ENCODE peak calls at places on chromosomes 3 and 15, in ten cellular contexts. G, E, M, J, Y, L, F, Z, I and A are unnamed samples.

GRCh38 chr15:92631721-92632120 is 23.9 kb downstream of the FAM174B start:
- DNase-seq in G (no peak), E (no peak), M (no peak), J (no peak), Y (no peak), L (no peak), F (no peak), Z (no peak), I (no peak), A (no peak)

GRCh38 chr3:74651239-74651638 is 36.8 kb upstream of the CNTN3 start:
- DNase-seq in G (no peak), E (no peak), M (no peak), J (no peak), Y (no peak), L (no peak), F (no peak), Z (no peak), I (no peak), A (no peak)

GRCh38 chr3:150495149-150495548 is 51.1 kb downstream of the SERP1 start:
- DNase-seq in G (no peak), E (no peak), M (no peak), J (no peak), Y (no peak), L (no peak), F (no peak), Z (no peak), I (no peak), A (no peak)

GRCh38 chr3:8303466-8303865 is 198.2 kb upstream of the LMCD1 start:
- DNase-seq in G (no peak), E (peak), M (no peak), J (no peak), Y (no peak), L (no peak), F (no peak), Z (no peak), I (peak), A (no peak)

GRCh38 chr3:153094386-153094785 is 67.6 kb upstream of the RAP2B start:
- DNase-seq in G (no peak), E (no peak), M (no peak), J (no peak), Y (no peak), L (no peak), F (no peak), Z (no peak), I (no peak), A (no peak)

GRCh38 chr3:181912384-181912783 is 200.7 kb downstream of the SOX2 start:
- DNase-seq in G (no peak), E (no peak), M (no peak), J (no peak), Y (no peak), L (no peak), F (no peak), Z (no peak), I (no peak), A (no peak)

GRCh38 chr3:171044828-171045793 is 18.6 kb upstream of the SLC2A2 start:
- DNase-seq in G (no peak), E (peak), M (no peak), J (peak), Y (no peak), L (no peak), F (no peak), Z (no peak), I (peak), A (no peak)

GRCh38 chr15:37106490-37107001 is 6.2 kb upstream of the MEIS2 start:
- DNase-seq in G (peak), E (no peak), M (no peak), J (peak), Y (no peak), L (no peak), F (no peak), Z (no peak), I (no peak), A (no peak)

GRCh38 chr3:186640473-186640818 is 247 bp downstream of the FETUB start:
- DNase-seq in G (peak), E (peak), M (peak), J (peak), Y (no peak), L (peak), F (no peak), Z (no peak), I (no peak), A (no peak)

GRCh38 chr3:109050591-109051167 is 67.3 kb downstream of the MORC1 start:
- DNase-seq in G (no peak), E (peak), M (no peak), J (peak), Y (no peak), L (no peak), F (peak), Z (no peak), I (no peak), A (peak)

GRCh38 chr15:48871536-48871935 is 6.4 kb upstream of the EID1 start:
- DNase-seq in G (no peak), E (peak), M (no peak), J (no peak), Y (no peak), L (no peak), F (no peak), Z (no peak), I (no peak), A (no peak)

GRCh38 chr3:65597952-65598413 is 440.7 kb downstream of the MAGI1 start:
- DNase-seq in G (peak), E (no peak), M (no peak), J (no peak), Y (peak), L (no peak), F (peak), Z (no peak), I (no peak), A (no peak)

GRCh38 chr3:182978387-182978786 is 2.0 kb downstream of the DCUN1D1 start:
- DNase-seq in G (no peak), E (no peak), M (no peak), J (no peak), Y (no peak), L (no peak), F (no peak), Z (no peak), I (no peak), A (no peak)

GRCh38 chr15:59522988-59523461 is 85.0 kb downstream of the FAM81A start:
- DNase-seq in G (no peak), E (no peak), M (no peak), J (no peak), Y (no peak), L (no peak), F (no peak), Z (no peak), I (no peak), A (no peak)

GRCh38 chr3:120227710-120228347 is 57.2 kb downstream of the GPR156 start:
- DNase-seq in G (no peak), E (no peak), M (no peak), J (peak), Y (no peak), L (no peak), F (no peak), Z (no peak), I (no peak), A (no peak)

GRCh38 chr3:48970568-48970967 is 19.5 kb upstream of the P4HTM start:
- DNase-seq in G (no peak), E (no peak), M (no peak), J (no peak), Y (no peak), L (no peak), F (no peak), Z (no peak), I (no peak), A (no peak)

GRCh38 chr3:171088984-171089754 is 62.6 kb upstream of the SLC2A2 start:
- DNase-seq in G (no peak), E (peak), M (peak), J (peak), Y (no peak), L (no peak), F (no peak), Z (no peak), I (peak), A (no peak)

GRCh38 chr15:51203797-51204196 is 109.1 kb upstream of the TNFAIP8L3 start:
- DNase-seq in G (no peak), E (peak), M (no peak), J (peak), Y (no peak), L (no peak), F (no peak), Z (no peak), I (peak), A (no peak)

GRCh38 chr3:14439501-14440167 is 37.2 kb downstream of the SLC6A6 start:
- DNase-seq in G (no peak), E (no peak), M (no peak), J (peak), Y (no peak), L (peak), F (peak), Z (peak), I (no peak), A (no peak)

GRCh38 chr3:55641914-55642313 is 154.8 kb upstream of the WNT5A start:
- DNase-seq in G (no peak), E (no peak), M (no peak), J (no peak), Y (no peak), L (no peak), F (no peak), Z (no peak), I (no peak), A (no peak)

GRCh38 chr3:72535789-72536188 is 312.5 kb downstream of the SHQ1 start:
- DNase-seq in G (no peak), E (no peak), M (no peak), J (no peak), Y (no peak), L (no peak), F (no peak), Z (no peak), I (no peak), A (no peak)

GRCh38 chr3:41248525-41248924 is 49.2 kb downstream of the CTNNB1 start:
- DNase-seq in G (no peak), E (no peak), M (no peak), J (no peak), Y (no peak), L (no peak), F (no peak), Z (no peak), I (no peak), A (no peak)

GRCh38 chr3:65575376-65575840 is 463.3 kb downstream of the MAGI1 start:
- DNase-seq in G (no peak), E (peak), M (peak), J (peak), Y (no peak), L (no peak), F (no peak), Z (no peak), I (peak), A (no peak)

GRCh38 chr3:167350245-167350862 is 29.7 kb downstream of the ZBBX start:
- DNase-seq in G (no peak), E (peak), M (no peak), J (peak), Y (no peak), L (no peak), F (no peak), Z (no peak), I (no peak), A (peak)

GRCh38 chr3:141998674-141999290 is 122.3 kb downstream of the ATP1B3 start:
- DNase-seq in G (no peak), E (peak), M (no peak), J (peak), Y (no peak), L (no peak), F (peak), Z (no peak), I (no peak), A (no peak)

GRCh38 chr3:71400986-71401451 is 182.5 kb downstream of the FOXP1 start:
- DNase-seq in G (no peak), E (no peak), M (no peak), J (no peak), Y (no peak), L (no peak), F (peak), Z (no peak), I (no peak), A (no peak)

GRCh38 chr15:99169769-99170311 is 65.0 kb downstream of the SYNM start:
- DNase-seq in G (no peak), E (no peak), M (no peak), J (peak), Y (no peak), L (no peak), F (no peak), Z (no peak), I (no peak), A (no peak)

GRCh38 chr3:186931487-186932280 is 1.4 kb downstream of the ST6GAL1 start:
- DNase-seq in G (peak), E (peak), M (no peak), J (peak), Y (peak), L (no peak), F (peak), Z (peak), I (no peak), A (peak)

GRCh38 chr3:54134713-54135112 is 12.4 kb downstream of the CACNA2D3 start:
- DNase-seq in G (peak), E (no peak), M (no peak), J (no peak), Y (no peak), L (no peak), F (no peak), Z (no peak), I (no peak), A (no peak)

GRCh38 chr15:79858469-79858868 is 38.3 kb downstream of the MTHFS start:
- DNase-seq in G (no peak), E (no peak), M (no peak), J (no peak), Y (no peak), L (no peak), F (no peak), Z (no peak), I (no peak), A (no peak)

GRCh38 chr15:78072080-78072892 is 5.2 kb downstream of the TBC1D2B start:
- DNase-seq in G (no peak), E (peak), M (no peak), J (peak), Y (no peak), L (no peak), F (no peak), Z (no peak), I (peak), A (no peak)

GRCh38 chr3:55362206-55362960 is 124.7 kb downstream of the WNT5A start:
- DNase-seq in G (no peak), E (peak), M (no peak), J (peak), Y (no peak), L (no peak), F (no peak), Z (no peak), I (no peak), A (no peak)

GRCh38 chr15:85649372-85649771 is 145.4 kb downstream of the KLHL25 start:
- DNase-seq in G (no peak), E (peak), M (no peak), J (peak), Y (no peak), L (no peak), F (no peak), Z (no peak), I (no peak), A (peak)

GRCh38 chr3:176514297-176514696 is 683.0 kb downstream of the TBL1XR1 start:
- DNase-seq in G (peak), E (peak), M (no peak), J (peak), Y (no peak), L (no peak), F (no peak), Z (no peak), I (peak), A (no peak)

GRCh38 chr3:48405343-48405881 is 24.5 kb downstream of the PLXNB1 start:
- DNase-seq in G (no peak), E (no peak), M (no peak), J (no peak), Y (peak), L (no peak), F (no peak), Z (no peak), I (no peak), A (peak)

GRCh38 chr3:102736961-102737304 is 302.1 kb downstream of the ZPLD1 start:
- DNase-seq in G (no peak), E (no peak), M (no peak), J (no peak), Y (no peak), L (no peak), F (no peak), Z (no peak), I (no peak), A (no peak)

GRCh38 chr3:102737353-102737752 is 302.5 kb downstream of the ZPLD1 start:
- DNase-seq in G (no peak), E (no peak), M (no peak), J (no peak), Y (no peak), L (no peak), F (no peak), Z (no peak), I (no peak), A (no peak)

GRCh38 chr3:102741694-102742093 is 306.9 kb downstream of the ZPLD1 start:
- DNase-seq in G (no peak), E (no peak), M (no peak), J (no peak), Y (no peak), L (no peak), F (no peak), Z (no peak), I (no peak), A (no peak)

GRCh38 chr3:102736288-102736960 is 301.6 kb downstream of the ZPLD1 start:
- DNase-seq in G (no peak), E (no peak), M (no peak), J (no peak), Y (no peak), L (no peak), F (no peak), Z (no peak), I (no peak), A (no peak)

GRCh38 chr3:102741105-102741504 is 306.3 kb downstream of the ZPLD1 start:
- DNase-seq in G (peak), E (peak), M (no peak), J (no peak), Y (no peak), L (no peak), F (no peak), Z (peak), I (no peak), A (no peak)
- TF ChIP-seq CTCF in G (peak), E (peak), M (peak), J (no peak), Y (no peak), L (no peak), F (peak), Z (no peak), I (no peak), A (no peak)

DNA sequence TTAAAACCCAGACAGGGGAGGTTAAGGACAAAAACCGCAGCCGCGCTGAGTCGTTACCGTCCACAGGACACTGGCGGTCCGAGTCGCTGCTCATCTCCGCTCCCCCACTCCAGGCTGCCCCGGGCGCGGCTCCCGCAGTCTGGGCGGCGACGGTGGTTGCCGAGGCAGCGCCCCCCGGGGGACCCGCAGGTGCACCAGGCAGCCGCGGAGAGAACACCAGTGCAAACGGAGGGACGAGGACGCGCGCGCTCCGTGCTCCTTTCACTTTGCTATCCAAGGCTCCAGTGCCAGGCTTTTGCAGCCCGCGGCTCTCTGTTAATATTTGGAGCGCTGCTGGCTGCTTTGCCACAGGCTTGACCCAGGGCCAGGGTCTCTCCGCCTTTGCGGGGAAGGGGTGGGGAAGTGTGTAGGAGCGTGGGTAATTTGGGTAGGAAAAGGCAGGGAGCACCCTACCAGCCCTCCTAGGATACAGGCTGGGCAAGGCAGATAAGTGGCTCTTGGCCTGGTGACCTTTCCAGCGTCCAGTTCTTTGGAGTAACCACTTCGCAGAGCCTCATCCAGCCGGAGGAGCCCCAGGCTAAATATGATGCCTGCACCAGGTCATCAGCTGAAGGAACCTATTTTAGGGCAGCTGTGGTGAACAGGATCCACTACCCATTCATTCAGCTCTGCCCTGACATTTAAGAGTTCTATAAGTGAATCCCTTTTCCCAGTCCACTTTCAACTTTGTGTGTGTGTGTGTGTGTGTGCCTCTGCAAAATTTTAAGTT is at the start of gene GADL1:
- DNase-seq in G (peak), E (no peak), M (no peak), J (peak), Y (peak), L (peak), F (peak), Z (peak), I (no peak), A (peak)
- TF ChIP-seq CTCF in G (no peak), E (no peak), M (no peak), J (no peak), Y (peak), L (no peak), F (no peak), Z (no peak), I (no peak), A (no peak)

GRCh38 chr3:169624533-169624972 is 39.0 kb downstream of the MECOM start:
- DNase-seq in G (no peak), E (no peak), M (no peak), J (no peak), Y (no peak), L (no peak), F (peak), Z (no peak), I (no peak), A (no peak)
- TF ChIP-seq CTCF in G (no peak), E (no peak), M (no peak), J (no peak), Y (no peak), L (no peak), F (no peak), Z (no peak), I (no peak), A (no peak)

DNA sequence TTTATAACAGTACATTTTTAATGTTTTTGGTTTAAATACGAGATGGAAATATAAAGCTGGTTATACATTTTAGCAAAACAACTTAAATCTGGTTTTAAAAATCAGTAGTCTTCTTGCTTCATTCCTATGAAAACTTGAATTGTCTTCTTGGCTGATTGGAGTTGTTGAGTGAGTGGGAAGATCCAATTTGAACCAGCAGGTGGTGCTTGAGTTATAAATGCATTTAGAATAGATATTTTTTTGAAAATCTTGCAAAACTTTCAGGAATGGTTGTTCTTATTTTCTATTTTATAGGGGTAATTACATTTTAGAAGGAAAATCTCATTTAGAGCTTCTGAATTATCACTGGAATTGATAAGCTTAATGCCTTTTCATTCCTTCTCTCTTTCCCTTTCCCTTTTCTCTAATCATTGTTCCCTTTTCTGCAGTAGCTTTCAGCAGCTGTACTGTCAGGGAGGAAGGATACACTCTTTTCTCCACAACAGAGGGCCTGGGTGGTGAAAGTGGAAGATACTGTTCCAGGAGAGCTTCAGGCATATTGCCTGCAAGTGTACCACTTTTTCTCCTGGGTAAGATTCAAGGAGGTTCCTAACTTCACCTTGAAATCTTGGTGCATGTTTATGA is 335.6 kb downstream of the NLGN1 start:
- DNase-seq in G (no peak), E (peak), M (no peak), J (peak), Y (no peak), L (no peak), F (peak), Z (no peak), I (no peak), A (no peak)
- TF ChIP-seq CTCF in G (peak), E (peak), M (peak), J (peak), Y (peak), L (peak), F (peak), Z (no peak), I (peak), A (no peak)

GRCh38 chr3:84983490-84983889 is 24.7 kb downstream of the CADM2 start:
- DNase-seq in G (no peak), E (no peak), M (no peak), J (no peak), Y (no peak), L (no peak), F (no peak), Z (no peak), I (no peak), A (no peak)
- TF ChIP-seq CTCF in G (no peak), E (no peak), M (no peak), J (no peak), Y (no peak), L (no peak), F (no peak), Z (no peak), I (no peak), A (no peak)